ENCODE peak calls at places on chromosomes 13 and 19, in six cellular contexts. H is neuronal stem cell, K is mesenchymal stem cell, D is H9, J is IMR-90, S is H1. N is an unnamed sample.

GRCh38 chr13:57340878-57341277 is 173.9 kb downstream of the PRR20E start:
- DNase-seq in H (no peak), K (no peak), D (no peak), J (no peak), S (no peak), N (no peak)

GRCh38 chr19:35500611-35501010 is 10.3 kb upstream of the KRTDAP start:
- DNase-seq in H (no peak), K (no peak), D (no peak), J (no peak), S (no peak), N (no peak)

GRCh38 chr19:47494729-47495128 is 10.7 kb upstream of the KPTN start:
- DNase-seq in H (no peak), K (no peak), D (no peak), J (no peak), S (no peak), N (no peak)

GRCh38 chr13:44756411-44756810 is 180.3 kb upstream of the TSC22D1 start:
- DNase-seq in H (no peak), K (no peak), D (no peak), J (no peak), S (no peak), N (no peak)

GRCh38 chr19:5705552-5705951 is 14.4 kb downstream of the LONP1 start:
- DNase-seq in H (no peak), K (no peak), D (no peak), J (no peak), S (no peak), N (no peak)

GRCh38 chr13:24038405-24038804 is 122.1 kb upstream of the SPATA13 start:
- DNase-seq in H (no peak), K (peak), D (no peak), J (peak), S (no peak), N (peak)

GRCh38 chr13:21812192-21812626 is 141.3 kb downstream of the FGF9 start:
- DNase-seq in H (peak), K (no peak), D (no peak), J (no peak), S (no peak), N (no peak)

GRCh38 chr13:80778302-80778701 is 437.4 kb upstream of the SPRY2 start:
- DNase-seq in H (no peak), K (no peak), D (no peak), J (no peak), S (no peak), N (no peak)

GRCh38 chr19:40331052-40331451 is 17.1 kb downstream of the C19orf47 start:
- DNase-seq in H (no peak), K (no peak), D (no peak), J (no peak), S (no peak), N (no peak)

GRCh38 chr19:3986260-3987041 is 1.2 kb upstream of the EEF2 start:
- DNase-seq in H (peak), K (peak), D (peak), J (peak), S (no peak), N (no peak)

GRCh38 chr13:38418286-38418685 is 68.6 kb downstream of the UFM1 start:
- DNase-seq in H (no peak), K (no peak), D (no peak), J (no peak), S (no peak), N (no peak)
- H2BK5ac ChIP-seq in H (no peak), K (no peak), D (no peak), J (no peak), S (no peak), N (no peak)

DNA sequence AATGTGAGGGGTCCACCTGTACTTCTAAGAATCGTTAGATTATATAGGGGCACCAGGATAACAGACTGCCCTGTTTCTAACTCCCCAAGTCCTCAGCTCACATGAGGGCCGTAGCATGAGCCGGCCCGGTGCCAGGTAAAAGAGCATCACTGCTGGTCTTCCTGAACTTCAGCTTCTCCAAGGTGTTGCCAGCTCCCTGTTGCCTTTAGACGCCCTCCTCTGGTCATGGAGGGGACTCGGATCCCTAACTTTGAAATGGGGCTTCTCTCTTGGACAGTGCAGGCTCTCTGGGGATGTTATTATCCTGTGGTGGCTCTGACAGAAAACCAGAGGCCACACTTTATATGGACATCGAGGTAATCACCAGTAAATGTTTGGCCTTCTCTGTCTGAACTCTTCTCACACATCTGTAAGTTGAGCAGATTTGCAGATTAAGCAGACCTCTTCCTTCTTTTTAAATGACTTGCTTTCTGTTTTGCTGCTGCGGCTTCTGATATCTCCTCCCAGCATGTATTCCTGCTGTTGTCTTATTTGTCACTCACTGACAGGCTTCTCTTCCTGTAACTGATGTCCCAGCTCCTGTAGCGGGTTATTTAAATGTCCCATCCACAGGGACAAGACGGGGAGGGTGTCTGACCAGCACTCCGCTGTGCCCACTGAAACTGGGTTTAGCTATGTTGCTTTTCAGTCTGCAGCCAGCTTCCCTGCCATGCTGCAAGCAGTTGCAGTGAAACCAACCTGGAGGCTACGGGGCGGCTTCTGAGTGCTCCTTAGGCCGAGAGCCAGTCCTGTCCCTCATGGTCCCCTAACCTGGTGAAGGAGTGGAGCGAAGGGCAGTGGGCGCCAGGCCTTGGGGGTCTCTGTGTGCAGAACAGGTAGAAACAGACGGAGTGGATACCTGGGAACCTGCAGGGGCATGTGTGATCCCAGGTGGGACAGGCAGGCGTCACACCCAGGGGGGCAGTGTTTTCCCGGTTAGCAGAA is 39.2 kb downstream of the TSSK6 start:
- DNase-seq in H (no peak), K (peak), D (peak), J (no peak), S (no peak), N (peak)
- H3K9ac ChIP-seq in H (no peak), K (no peak), D (no peak), J (no peak), S (no peak), N (no peak)

GRCh38 chr13:97117388-97117910 is 104.7 kb upstream of the MBNL2 start:
- DNase-seq in H (no peak), K (no peak), D (no peak), J (no peak), S (no peak), N (peak)

GRCh38 chr13:97113231-97114001 is 108.7 kb upstream of the MBNL2 start:
- DNase-seq in H (no peak), K (peak), D (no peak), J (no peak), S (no peak), N (no peak)

GRCh38 chr13:97119899-97120745 is 102.0 kb upstream of the MBNL2 start:
- DNase-seq in H (no peak), K (peak), D (no peak), J (peak), S (no peak), N (no peak)

GRCh38 chr13:97114696-97115095 is 107.4 kb upstream of the MBNL2 start:
- DNase-seq in H (no peak), K (peak), D (no peak), J (no peak), S (no peak), N (no peak)

DNA sequence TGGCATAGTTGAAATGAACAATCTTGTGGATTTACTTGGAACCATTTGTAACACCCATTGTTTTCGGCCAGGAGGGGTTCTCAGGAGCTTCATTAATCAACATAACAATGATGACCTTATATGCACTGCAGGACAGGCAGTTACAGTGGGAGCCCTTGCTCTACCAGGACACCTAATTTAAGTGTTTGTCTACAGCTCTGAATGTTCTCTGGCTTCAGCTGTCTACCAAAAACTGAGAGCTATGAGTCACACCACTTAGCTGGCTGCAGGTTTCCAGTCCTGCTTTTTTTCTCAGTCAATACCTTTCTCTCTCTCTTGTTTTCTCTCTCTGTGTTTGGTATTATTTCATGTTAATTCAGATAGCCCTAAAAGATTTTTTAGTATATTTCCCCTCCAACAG is 105.4 kb upstream of the MBNL2 start:
- DNase-seq in H (no peak), K (peak), D (no peak), J (peak), S (no peak), N (peak)
- H2BK5ac ChIP-seq in H (no peak), K (no peak), D (no peak), J (no peak), S (no peak), N (no peak)

DNA sequence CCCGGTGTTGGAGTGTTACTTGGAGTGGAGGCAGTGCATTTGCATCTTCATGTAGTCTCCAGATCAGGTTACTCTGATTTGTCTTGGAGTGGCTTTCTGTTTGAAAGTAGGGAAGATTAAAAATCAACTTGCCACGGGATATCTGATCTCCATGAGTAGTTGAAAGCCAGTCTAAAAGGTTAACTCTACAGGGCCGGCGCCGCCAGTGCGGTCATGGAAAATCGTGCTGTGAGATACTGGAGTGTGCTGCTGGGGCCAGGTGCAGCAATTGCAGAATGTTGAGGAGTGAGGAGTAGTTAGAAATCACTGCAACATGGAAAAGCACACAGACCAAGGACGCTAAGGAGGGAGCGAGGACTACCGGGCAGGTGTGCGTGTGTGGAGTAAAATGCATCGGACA is 175.0 kb downstream of the STK24 start:
- DNase-seq in H (no peak), K (no peak), D (peak), J (no peak), S (no peak), N (no peak)
- H3K9ac ChIP-seq in H (no peak), K (no peak), D (no peak), J (no peak), S (no peak), N (no peak)

GRCh38 chr19:29871143-29871542 is 59.4 kb downstream of the CCNE1 start:
- DNase-seq in H (no peak), K (no peak), D (no peak), J (no peak), S (no peak), N (no peak)
- H2BK5ac ChIP-seq in H (no peak), K (no peak), D (no peak), J (no peak), S (no peak), N (no peak)

DNA sequence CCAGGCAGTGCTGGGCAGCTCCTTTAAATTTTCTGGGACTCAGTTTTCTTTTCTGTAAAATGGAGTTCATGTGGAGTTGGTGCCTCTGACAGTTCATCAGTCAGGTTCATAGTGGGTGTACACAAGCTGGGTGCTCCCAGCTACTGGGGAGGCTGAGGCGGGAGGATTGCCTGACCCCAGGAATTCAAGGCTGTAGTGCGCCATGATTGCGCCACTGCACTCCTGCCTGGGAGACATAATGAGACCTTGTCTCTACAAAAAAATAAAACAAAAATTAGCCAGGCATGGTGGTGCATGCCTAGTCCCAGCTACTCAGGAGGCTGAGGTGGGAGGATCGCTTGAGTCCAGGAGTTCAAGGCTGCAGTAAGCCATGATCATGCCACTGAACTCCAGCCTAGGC is 21.1 kb downstream of the IQCN start:
- DNase-seq in H (no peak), K (no peak), D (no peak), J (no peak), S (no peak), N (no peak)
- H3K9ac ChIP-seq in H (no peak), K (no peak), D (no peak), J (no peak), S (no peak), N (no peak)

DNA sequence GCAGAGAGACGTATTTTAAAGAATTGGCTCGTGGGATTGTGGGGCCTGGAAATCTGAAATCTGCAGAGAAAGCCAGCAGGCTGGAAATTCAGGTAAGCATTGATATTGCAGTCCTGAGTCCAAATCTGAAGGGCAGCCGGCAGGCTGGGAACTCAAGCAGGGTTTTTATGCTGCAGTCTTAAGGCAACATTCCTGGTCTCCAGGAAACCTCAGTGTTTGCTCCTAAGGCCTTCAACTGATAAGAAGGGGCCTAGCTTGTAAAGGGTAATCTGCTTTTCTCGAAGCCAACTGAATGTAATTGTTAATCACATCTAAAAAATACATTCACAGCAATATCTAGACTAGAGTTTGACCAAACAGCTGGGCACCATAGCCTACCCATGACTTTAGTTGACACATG is 154.4 kb downstream of the EFNB2 start:
- DNase-seq in H (no peak), K (peak), D (no peak), J (peak), S (no peak), N (peak)
- H2BK5ac ChIP-seq in H (no peak), K (no peak), D (no peak), J (no peak), S (no peak), N (no peak)

GRCh38 chr19:37055330-37055729 is 22.9 kb upstream of the ZNF420 start:
- DNase-seq in H (no peak), K (no peak), D (no peak), J (no peak), S (no peak), N (no peak)
- H3K9ac ChIP-seq in H (no peak), K (no peak), D (no peak), J (no peak), S (no peak), N (no peak)

GRCh38 chr13:42981853-42982252 is 10.2 kb downstream of the EPSTI1 start:
- DNase-seq in H (no peak), K (no peak), D (no peak), J (no peak), S (no peak), N (peak)
- H2BK5ac ChIP-seq in H (no peak), K (no peak), D (no peak), J (no peak), S (no peak), N (no peak)

N was measured in mesendoderm.